ENCODE peak calls at places on chromosome 15, in five cellular contexts. O is brain microvascular endothelial cell, G is HepG2, V is prostate gland, M is ovary. X is an unnamed sample.
A peak's percentile ranks its signal among the peaks of the same experiment; 100 is the strongest.

GRCh38 chr15:61115241-61115640 is 113.9 kb downstream of the RORA start:
- DNase-seq in M (no peak), O (no peak), V (no peak), G (no peak), X (no peak)

GRCh38 chr15:29677450-29677849 is 144.8 kb downstream of the TJP1 start:
- DNase-seq in O (no peak), M (no peak), V (no peak), G (no peak), X (no peak)

GRCh38 chr15:64249842-64250575 is 87.2 kb upstream of the PPIB start:
- DNase-seq in V (peak; percentile 10), O (no peak), M (no peak), G (no peak), X (no peak)

GRCh38 chr15:64441852-64442251 is 18.5 kb upstream of the ZNF609 start:
- DNase-seq in V (no peak), M (no peak), G (no peak), O (no peak), X (no peak)

GRCh38 chr15:52803543-52804306 is 13.6 kb upstream of the ONECUT1 start:
- DNase-seq in V (no peak), M (no peak), O (no peak), G (no peak), X (no peak)

GRCh38 chr15:40714144-40714543 is 19.2 kb downstream of the RAD51 start:
- DNase-seq in O (no peak), V (no peak), G (no peak), M (no peak), X (no peak)

GRCh38 chr15:65038428-65038827 is 6.8 kb upstream of the SLC51B start:
- DNase-seq in M (no peak), O (no peak), G (no peak), V (no peak), X (no peak)

GRCh38 chr15:93244691-93245615 is 155.9 kb upstream of the RGMA start:
- DNase-seq in M (peak; percentile 54), G (no peak), O (no peak), V (no peak), X (no peak)

GRCh38 chr15:50909044-50909342 is 510 bp downstream of the AP4E1 start:
- DNase-seq in G (peak; percentile 38), M (no peak), V (no peak), O (no peak), X (no peak)

GRCh38 chr15:40776537-40777141 is 6.9 kb downstream of the C15orf62 start:
- DNase-seq in G (no peak), O (no peak), M (no peak), V (peak; percentile 93), X (no peak)

GRCh38 chr15:62099171-62099601 is 32.4 kb downstream of the C2CD4A start:
- DNase-seq in V (no peak), G (no peak), M (no peak), O (peak; percentile 31), X (no peak)

GRCh38 chr15:94263341-94264273 is 32.2 kb downstream of the MCTP2 start:
- DNase-seq in M (no peak), G (no peak), O (peak; percentile 9), V (no peak), X (no peak)

GRCh38 chr15:25849431-25849921 is 13.7 kb downstream of the ATP10A start:
- DNase-seq in V (no peak), G (no peak), M (no peak), O (peak; percentile 61), X (no peak)

GRCh38 chr15:68277605-68278344 is at the start of gene FEM1B:
- DNase-seq in O (peak; percentile 78), V (peak; percentile 88), M (peak; percentile 89), G (peak; percentile 83), X (peak; percentile 93)

GRCh38 chr15:88255496-88256171 is 905 bp downstream of the NTRK3 start:
- DNase-seq in G (no peak), V (peak; percentile 38), M (no peak), O (peak; percentile 1), X (no peak)

GRCh38 chr15:66491846-66492245 is 5.7 kb downstream of the SNAPC5 start:
- DNase-seq in M (no peak), G (no peak), V (no peak), O (no peak), X (no peak)
- H3K36me3 ChIP-seq in M (no peaks in the 10 kb centered on the region), G (peaks cover 17% of the 10 kb centered on the region), V (no peaks in the 10 kb centered on the region), O (peaks cover 56% of the 10 kb centered on the region), X (peaks cover 78% of the 10 kb centered on the region)

GRCh38 chr15:89775815-89776214 is 317 bp upstream of the MESP2 start:
- DNase-seq in M (no peak), O (no peak), V (no peak), G (no peak), X (no peak)

GRCh38 chr15:89776274-89777072 is at the start of gene MESP2:
- DNase-seq in O (peak; percentile 52), G (peak; percentile 67), V (peak; percentile 66), M (peak; percentile 85), X (peak; percentile 83)

GRCh38 chr15:89777821-89778380 is 1.8 kb downstream of the MESP2 start:
- DNase-seq in O (no peak), G (no peak), M (no peak), V (no peak), X (no peak)

GRCh38 chr15:89778861-89779260 is 2.7 kb downstream of the MESP2 start:
- DNase-seq in G (no peak), O (no peak), V (no peak), M (no peak), X (no peak)

DNA sequence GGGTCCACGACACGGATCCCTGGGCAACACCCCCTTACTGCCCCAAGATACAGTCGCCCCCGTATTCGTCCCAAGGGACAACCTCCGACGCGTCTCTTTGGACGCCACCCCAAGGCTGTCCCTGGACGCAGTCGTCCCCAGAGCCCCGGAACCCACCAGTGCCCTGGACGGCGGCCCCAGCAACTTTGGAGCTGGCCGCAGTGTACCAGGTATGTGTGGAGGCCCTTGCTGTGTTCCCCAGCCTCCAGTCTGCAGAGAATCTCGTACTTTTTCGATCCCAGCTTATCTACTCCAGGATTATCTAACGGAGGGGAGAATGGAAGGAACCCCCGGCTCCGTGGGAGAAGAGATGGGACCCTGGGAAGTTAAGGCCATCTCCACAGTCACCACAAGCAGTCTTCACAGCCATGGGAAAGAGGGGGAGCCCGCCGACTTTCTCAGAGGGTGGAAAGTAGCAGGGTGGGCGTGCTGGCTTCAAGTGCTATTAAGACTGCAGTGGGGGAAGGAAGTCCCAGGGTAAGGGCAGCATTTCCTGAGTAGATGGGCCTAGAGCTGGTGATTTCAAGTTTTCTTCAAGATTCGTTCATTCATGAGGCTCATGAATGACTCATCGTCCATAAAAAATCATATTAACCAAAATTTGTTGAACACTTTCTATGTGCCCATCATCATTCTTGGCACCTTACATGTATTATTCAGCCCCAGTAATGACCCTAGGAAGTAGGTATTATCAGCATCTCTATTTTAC is 1.1 kb downstream of the MESP2 start:
- DNase-seq in O (no peak), G (no peak), M (peak; percentile 42), V (no peak), X (no peak)
- H3K27ac ChIP-seq in O (no peak overlapping the region), G (no peak overlapping the region), M (no peak overlapping the region), V (no peak overlapping the region), X (peak overlapping the region; percentile 33)

DNA sequence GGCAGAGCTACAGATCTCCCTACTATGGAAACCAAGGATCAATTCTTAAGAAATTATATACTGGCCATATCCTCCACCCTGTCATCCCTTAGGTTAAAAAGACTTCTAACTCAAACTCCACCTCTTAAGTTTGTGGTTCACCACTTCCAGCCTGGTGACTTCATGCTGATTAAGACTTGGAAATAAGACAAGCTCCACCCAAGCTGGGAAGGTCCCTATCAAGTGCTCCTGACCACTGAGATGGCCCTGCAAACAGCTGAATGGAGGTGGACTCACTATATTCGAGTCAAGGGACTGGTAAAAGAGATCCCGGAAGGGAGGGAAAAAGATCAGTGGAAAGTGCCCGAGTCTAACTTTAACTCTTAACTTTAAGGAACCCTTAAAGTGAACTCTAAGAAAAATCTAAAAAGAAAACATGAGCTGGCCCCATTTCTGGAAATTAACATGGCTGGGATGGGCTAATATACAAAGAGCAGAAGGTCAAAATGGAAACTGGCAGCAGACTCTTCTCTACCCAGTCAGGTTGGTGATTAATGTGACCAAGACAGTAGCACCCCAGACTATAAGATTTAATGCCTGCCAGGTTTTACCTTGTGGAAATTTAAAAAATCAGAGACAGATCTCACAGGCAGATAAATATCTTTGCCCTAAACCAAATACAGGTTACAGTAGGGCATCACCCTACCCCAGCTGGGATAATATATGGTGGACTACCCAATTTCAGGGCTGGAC is 43.9 kb downstream of the PPCDC start:
- DNase-seq in G (no peak), M (no peak), O (peak; percentile 81), V (no peak), X (no peak)
- H3K36me3 ChIP-seq in G (no peaks in the 10 kb centered on the region), M (no peaks in the 10 kb centered on the region), O (no peaks in the 10 kb centered on the region), V (no peaks in the 10 kb centered on the region), X (no peaks in the 10 kb centered on the region)

GRCh38 chr15:45320581-45320980 is 57.8 kb downstream of the GATM start:
- DNase-seq in O (no peak), V (no peak), M (no peak), G (peak; percentile 29), X (no peak)
- H3K27ac ChIP-seq in O (no peak overlapping the region), V (no peak overlapping the region), M (no peak overlapping the region), G (no peak overlapping the region), X (no peak overlapping the region)

GRCh38 chr15:96340611-96341464 is 10.3 kb downstream of the NR2F2 start:
- DNase-seq in O (peak; percentile 45), V (no peak), G (no peak), M (peak; percentile 69), X (peak; percentile 59)
- H3K36me3 ChIP-seq in O (peaks cover 70% of the 10 kb centered on the region), V (no peaks in the 10 kb centered on the region), G (peaks cover 1% of the 10 kb centered on the region), M (peaks cover 3% of the 10 kb centered on the region), X (peaks cover 17% of the 10 kb centered on the region)

DNA sequence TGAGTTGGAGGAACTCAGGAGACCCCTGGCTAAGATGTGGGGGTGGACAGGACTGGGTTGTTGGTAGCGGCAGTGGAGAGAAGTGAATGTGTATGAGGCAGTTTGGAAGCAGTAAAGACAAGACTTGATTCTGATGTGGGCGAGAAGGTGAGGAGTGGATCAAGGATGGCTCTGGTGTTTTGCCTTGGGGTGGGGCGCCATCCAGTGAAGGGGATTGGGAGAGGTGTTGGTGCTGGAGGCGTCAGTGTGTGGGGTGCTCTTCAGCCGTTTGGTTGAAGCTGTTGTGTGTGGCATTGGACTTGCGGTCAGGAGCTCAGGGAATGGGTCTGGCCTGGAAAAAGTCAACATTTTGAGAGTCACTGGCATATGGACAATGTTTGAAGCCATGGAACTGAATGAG is 13.3 kb downstream of the FAN1 start:
- DNase-seq in O (no peak), M (no peak), V (no peak), G (no peak), X (no peak)
- H3K27ac ChIP-seq in O (no peak overlapping the region), M (no peak overlapping the region), V (no peak overlapping the region), G (no peak overlapping the region), X (no peak overlapping the region)

GRCh38 chr15:89330119-89330518 is 4.5 kb downstream of the POLG start:
- DNase-seq in G (no peak), O (no peak), M (no peak), V (no peak), X (no peak)
- H3K36me3 ChIP-seq in G (peaks cover 42% of the 10 kb centered on the region), O (peaks cover 83% of the 10 kb centered on the region), M (no peaks in the 10 kb centered on the region), V (peaks cover 31% of the 10 kb centered on the region), X (peaks cover 80% of the 10 kb centered on the region)

GRCh38 chr15:81165565-81165964 is 31.1 kb upstream of the IL16 start:
- DNase-seq in M (no peak), V (no peak), O (no peak), G (no peak), X (no peak)
- H3K27ac ChIP-seq in M (no peak overlapping the region), V (no peak overlapping the region), O (no peak overlapping the region), G (no peak overlapping the region), X (no peak overlapping the region)

DNA sequence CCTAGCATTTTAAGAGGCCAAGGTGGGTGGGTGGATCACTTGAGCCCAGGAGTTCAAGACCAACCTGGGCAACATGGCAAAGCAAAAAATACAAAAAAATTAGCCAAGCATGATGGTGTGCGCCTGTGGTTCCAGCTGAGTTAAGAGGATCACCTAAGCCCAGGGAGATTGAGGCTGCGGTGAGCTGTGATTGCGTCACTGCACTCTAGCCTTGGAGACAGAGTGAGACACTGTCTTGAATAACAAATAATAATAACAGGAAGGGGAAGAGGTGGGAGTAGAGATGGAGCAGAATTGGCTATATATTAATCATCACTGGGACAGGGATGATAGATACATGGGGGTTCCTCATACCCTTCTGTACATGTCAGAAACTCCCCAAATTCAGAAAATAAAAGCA is 23.8 kb upstream of the NMB start:
- DNase-seq in O (peak; percentile 94), V (no peak), G (no peak), M (no peak), X (no peak)
- H3K36me3 ChIP-seq in O (peaks cover 7% of the 10 kb centered on the region), V (peaks cover 4% of the 10 kb centered on the region), G (peaks cover 9% of the 10 kb centered on the region), M (no peaks in the 10 kb centered on the region), X (peaks cover 29% of the 10 kb centered on the region)

X was measured in right atrium auricular region.